ENCODE peak calls at places on chromosome 15, in four cellular contexts. R is HepG2, C is K562, I is GM12878. T is an unnamed sample.

GRCh38 chr15:31456329-31457060 is 129.9 kb downstream of the KLF13 start:
- DNase-seq in R (no peak), C (no peak), I (no peak), T (no peak)

GRCh38 chr15:50493625-50494024 is 52.8 kb downstream of the USP50 start:
- DNase-seq in I (no peak), C (no peak), R (no peak), T (no peak)

GRCh38 chr15:52423852-52424251 is 104.8 kb downstream of the MYO5A start:
- DNase-seq in C (no peak), R (no peak), I (no peak), T (no peak)

GRCh38 chr15:34366271-34367043 is 539 bp downstream of the LPCAT4 start:
- DNase-seq in R (peak; percentile 50), C (peak; percentile 72), I (no peak), T (peak; percentile 19)

GRCh38 chr15:40930430-40931299 is 1.5 kb downstream of the DLL4 start:
- DNase-seq in I (no peak), C (peak; percentile 82), R (peak; percentile 47), T (peak; percentile 45)

GRCh38 chr15:91897585-91898372 is 44.3 kb downstream of the SLCO3A1 start:
- DNase-seq in C (no peak), I (no peak), R (no peak), T (no peak)

GRCh38 chr15:85073556-85074194 is 92.0 kb downstream of the PDE8A start:
- DNase-seq in C (no peak), R (no peak), I (no peak), T (no peak)

GRCh38 chr15:81239190-81239589 is 42.5 kb downstream of the IL16 start:
- DNase-seq in C (no peak), I (no peak), R (no peak), T (no peak)

GRCh38 chr15:37106490-37107001 is 6.2 kb upstream of the MEIS2 start:
- DNase-seq in C (no peak), R (no peak), I (no peak), T (no peak)

GRCh38 chr15:77335298-77335697 is 84.6 kb downstream of the PEAK1 start:
- DNase-seq in R (no peak), I (no peak), C (no peak), T (no peak)

GRCh38 chr15:101481917-101482525 is 7.5 kb downstream of the PCSK6 start:
- DNase-seq in I (no peak), C (no peak), R (no peak), T (no peak)

GRCh38 chr15:44550256-44550655 is 13.3 kb downstream of the EIF3J start:
- DNase-seq in C (no peak), I (no peak), R (no peak), T (no peak)

GRCh38 chr15:79644091-79644490 is 212.0 kb downstream of the MINAR1 start:
- DNase-seq in C (no peak), I (no peak), R (no peak), T (no peak)

GRCh38 chr15:48001393-48002059 is 119.3 kb upstream of the SLC24A5 start:
- DNase-seq in I (peak; percentile 68), R (no peak), C (no peak), T (no peak)

GRCh38 chr15:99526174-99526573 is 39.6 kb upstream of the MEF2A start:
- DNase-seq in C (no peak), R (no peak), I (no peak), T (no peak)

GRCh38 chr15:65285291-65286068 is 1.2 kb downstream of the PARP16 start:
- DNase-seq in I (no peak), R (no peak), C (peak; percentile 3), T (no peak)

GRCh38 chr15:34850121-34850520 is 54.8 kb upstream of the ACTC1 start:
- DNase-seq in R (no peak), I (no peak), C (no peak), T (no peak)

GRCh38 chr15:72117698-72118399 is at the start of gene MYO9A:
- DNase-seq in C (peak; percentile 98), R (peak; percentile 97), I (peak; percentile 96), T (peak; percentile 97)

GRCh38 chr15:34794590-34795206 is 651 bp downstream of the ACTC1 start:
- DNase-seq in I (no peak), R (no peak), C (no peak), T (no peak)

GRCh38 chr15:51299187-51300015 is 39.0 kb downstream of the CYP19A1 start:
- DNase-seq in R (peak; percentile 87), C (no peak), I (no peak), T (no peak)

GRCh38 chr15:98801234-98801561 is 152.9 kb downstream of the IGF1R start:
- DNase-seq in C (no peak), I (no peak), R (no peak), T (no peak)

GRCh38 chr15:35121611-35122359 is 36.7 kb upstream of the NANOGP8 start:
- DNase-seq in R (no peak), C (no peak), I (no peak), T (no peak)

GRCh38 chr15:69760263-69760855 is 307.7 kb downstream of the RPLP1 start:
- DNase-seq in I (no peak), R (no peak), C (no peak), T (no peak)

GRCh38 chr15:75648156-75649000 is 666 bp downstream of the SNX33 start:
- DNase-seq in R (peak; percentile 63), I (no peak), C (peak; percentile 68), T (peak; percentile 41)

GRCh38 chr15:63402498-63403253 is 21.0 kb upstream of the CA12 start:
- DNase-seq in I (no peak), C (no peak), R (peak; percentile 23), T (peak; percentile 12)

GRCh38 chr15:44654858-44655257 is 8.6 kb downstream of the SPG11 start:
- DNase-seq in C (no peak), R (no peak), I (no peak), T (no peak)

GRCh38 chr15:75452364-75452967 is 976 bp upstream of the SIN3A start:
- DNase-seq in R (peak; percentile 64), I (peak; percentile 57), C (peak; percentile 26), T (no peak)

GRCh38 chr15:64844576-64845140 is 2.9 kb downstream of the PLEKHO2 start:
- DNase-seq in I (no peak), C (no peak), R (no peak), T (no peak)

DNA sequence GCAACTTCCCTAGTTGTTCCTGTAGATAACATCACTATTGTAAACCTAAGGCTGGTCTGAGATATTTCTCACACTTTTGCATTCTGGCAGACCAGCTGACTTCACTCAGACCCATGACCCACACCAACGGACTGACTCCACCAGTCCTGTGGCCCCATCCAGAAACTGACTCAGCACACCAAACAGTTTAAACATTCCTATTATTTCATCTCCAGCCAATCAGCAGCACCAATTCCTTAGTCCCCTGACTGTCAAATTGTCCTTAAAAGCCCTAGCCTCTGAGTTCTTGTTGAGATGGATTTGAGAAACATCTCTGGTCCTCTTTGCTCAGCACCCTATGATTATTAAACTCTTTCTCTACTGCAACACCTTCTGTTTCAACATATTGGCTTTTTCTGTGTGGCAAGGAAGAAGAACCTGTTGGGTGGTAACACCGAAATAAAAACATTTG is 12.2 kb upstream of the IDH2 start:
- DNase-seq in I (no peak), R (no peak), C (no peak), T (no peak)
- TF ChIP-seq FOXK2 in I (no peak), R (no peak), C (no peak), T (no peak)

GRCh38 chr15:29452881-29453731 is 183.5 kb upstream of the NSMCE3 start:
- DNase-seq in C (no peak), I (no peak), R (no peak), T (no peak)

GRCh38 chr15:29446480-29446879 is 176.9 kb upstream of the NSMCE3 start:
- DNase-seq in C (no peak), R (no peak), I (no peak), T (no peak)

GRCh38 chr15:29448320-29448719 is 178.7 kb upstream of the NSMCE3 start:
- DNase-seq in C (no peak), I (no peak), R (no peak), T (no peak)

GRCh38 chr15:29451201-29451781 is 181.7 kb upstream of the NSMCE3 start:
- DNase-seq in R (peak; percentile 11), I (no peak), C (no peak), T (peak; percentile 9)

DNA sequence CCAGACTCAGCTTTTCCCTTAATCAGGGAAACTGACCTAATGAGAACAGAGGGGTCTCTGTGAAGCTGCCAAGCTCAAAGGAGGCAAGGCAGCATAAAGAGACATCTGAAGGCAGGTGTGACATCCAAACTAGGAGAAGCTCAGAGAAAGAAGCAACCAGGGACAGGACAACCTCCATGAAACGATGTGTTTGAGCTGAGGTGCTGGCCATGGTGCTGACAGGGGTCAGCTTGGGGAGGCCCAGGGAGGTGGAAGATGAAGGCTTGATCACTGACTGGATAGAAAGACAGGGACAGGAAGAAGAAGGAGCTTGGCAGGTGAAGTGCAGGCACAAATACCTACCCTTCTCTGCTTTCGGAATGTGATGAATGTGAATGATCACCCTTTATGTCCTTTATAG is 179.5 kb upstream of the NSMCE3 start:
- DNase-seq in C (no peak), I (no peak), R (no peak), T (peak; percentile 12)
- TF ChIP-seq FOXK2 in C (no peak), I (no peak), R (no peak), T (no peak)

DNA sequence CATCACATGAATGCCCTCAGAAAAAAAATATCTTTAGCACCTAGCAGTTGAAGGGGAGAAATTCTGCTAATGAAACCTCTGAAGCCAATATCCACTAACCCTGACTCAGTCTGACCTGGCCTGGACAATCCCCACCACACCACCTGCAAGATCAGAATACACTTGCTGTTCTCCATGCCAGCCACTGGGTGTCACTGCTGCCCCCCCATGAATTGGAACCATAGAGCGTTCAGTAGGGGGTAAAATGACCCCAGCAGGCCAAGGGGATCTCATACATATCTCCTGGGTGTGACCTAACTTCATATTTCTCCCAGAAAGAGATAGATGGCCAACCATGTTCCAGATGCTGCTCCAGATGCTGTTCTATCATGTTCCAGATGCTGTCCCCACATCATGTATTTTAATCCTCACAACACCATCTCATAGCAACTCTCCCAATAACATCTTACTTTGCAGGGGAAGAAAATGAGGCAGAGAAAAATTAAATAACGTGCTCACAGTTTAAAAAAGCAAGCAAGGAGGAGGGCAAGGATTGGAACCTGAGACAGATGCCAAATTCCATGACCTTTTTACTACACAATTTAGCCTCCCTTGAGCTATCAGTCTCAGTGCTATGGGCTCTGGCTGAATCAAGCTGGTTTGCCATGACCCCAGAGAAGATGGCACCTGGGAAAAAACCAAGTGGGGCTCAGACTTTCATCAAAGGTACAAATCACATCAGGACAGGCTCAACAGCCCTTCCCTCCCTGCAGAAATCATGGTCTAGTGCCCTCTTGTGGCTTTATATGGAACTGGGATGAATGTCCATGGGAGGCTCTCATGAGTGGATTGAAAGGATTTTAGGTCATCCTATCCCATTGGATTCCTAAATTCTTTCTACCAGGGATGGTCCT is 12.4 kb downstream of the NTRK3 start:
- DNase-seq in C (peak; percentile 67), R (peak; percentile 28), I (no peak), T (peak; percentile 61)
- TF ChIP-seq FOXK2 in C (no peak), R (no peak), I (no peak), T (no peak)

DNA sequence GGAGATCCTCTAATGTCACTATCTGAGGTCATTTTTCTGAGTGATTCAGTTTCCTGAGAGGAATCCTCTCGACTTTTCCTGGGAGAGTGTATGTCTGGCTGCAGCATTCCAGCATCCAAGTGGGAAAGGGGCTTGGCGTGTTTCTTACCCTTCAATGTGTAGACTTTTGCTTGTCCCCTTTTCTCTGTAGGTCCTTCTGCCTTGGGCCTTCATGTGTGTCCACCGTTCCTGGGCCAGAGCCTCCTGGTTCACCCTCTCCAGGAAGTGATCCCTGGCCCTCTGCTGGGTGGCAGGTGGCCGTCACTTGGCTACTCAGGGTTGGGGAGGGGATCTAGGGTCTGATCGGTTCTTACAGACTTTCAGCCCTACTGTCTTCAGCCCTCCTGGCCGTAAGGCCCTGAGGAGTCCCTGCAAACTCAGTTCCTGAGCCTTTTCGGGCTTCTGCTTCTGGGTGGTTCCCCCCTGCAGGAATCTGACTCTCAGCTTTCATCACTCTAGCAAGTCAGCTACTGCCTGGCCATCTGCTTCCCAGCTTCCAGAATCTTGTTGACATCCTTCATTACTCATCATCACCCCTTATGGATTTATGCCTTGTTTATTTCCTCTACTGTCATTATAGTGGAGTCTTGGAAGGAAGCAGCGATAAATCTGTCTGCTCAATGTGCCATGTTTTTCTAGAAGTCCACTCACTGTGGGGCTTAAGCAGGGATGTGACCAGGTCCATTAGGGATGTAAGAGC is 36.5 kb downstream of the GOLGA6L10 start:
- DNase-seq in C (no peak), R (no peak), I (no peak), T (no peak)
- TF ChIP-seq FOXK2 in C (no peak), R (no peak), I (no peak), T (no peak)

T was measured in HEK293T.